ENCODE peak calls at places on chromosomes 4 and X, in nine cellular contexts. J, M, L, O, D, C, I, R and P are unnamed samples.

GRCh38 chr4:87071401-87071800 is 136.6 kb downstream of the AFF1 start:
- DNase-seq in J (no peak), M (no peak), L (no peak), O (no peak), D (no peak), C (no peak), I (no peak), R (no peak), P (no peak)

GRCh38 chrX:153635788-153636668 is 11.0 kb upstream of the DUSP9 start:
- DNase-seq in J (no peak), M (peak; percentile 76), L (peak; percentile 70), O (peak; percentile 24), D (peak; percentile 82), C (peak; percentile 13), I (peak; percentile 26), R (peak; percentile 8), P (peak; percentile 66)

GRCh38 chrX:16278927-16279326 is 111.6 kb downstream of the MAGEB17 start:
- DNase-seq in J (no peak), M (no peak), L (peak; percentile 35), O (no peak), D (no peak), C (no peak), I (no peak), R (no peak), P (peak; percentile 5)

GRCh38 chrX:119427024-119427794 is 28.1 kb downstream of the SLC25A43 start:
- DNase-seq in J (no peak), M (no peak), L (no peak), O (peak; percentile 1), D (peak; percentile 26), C (no peak), I (peak; percentile 41), R (peak; percentile 20), P (peak; percentile 58)

GRCh38 chrX:133538148-133538547 is 122.9 kb upstream of the GPC4 start:
- DNase-seq in J (no peak), M (no peak), L (no peak), O (no peak), D (no peak), C (no peak), I (no peak), R (no peak), P (no peak)

GRCh38 chr4:122045533-122045932 is 93.7 kb upstream of the TRPC3 start:
- DNase-seq in J (no peak), M (peak; percentile 35), L (no peak), O (peak; percentile 2), D (peak; percentile 70), C (no peak), I (no peak), R (peak; percentile 100), P (peak; percentile 47)

GRCh38 chr4:96483308-96484030 is 643.6 kb downstream of the PDHA2 start:
- DNase-seq in J (no peak), M (no peak), L (peak; percentile 38), O (no peak), D (no peak), C (no peak), I (no peak), R (no peak), P (no peak)

GRCh38 chrX:84362184-84362838 is 139.9 kb downstream of the HDX start:
- DNase-seq in J (no peak), M (no peak), L (no peak), O (no peak), D (no peak), C (no peak), I (no peak), R (peak; percentile 19), P (no peak)

GRCh38 chr4:148514041-148514440 is 71.8 kb upstream of the NR3C2 start:
- DNase-seq in J (no peak), M (no peak), L (no peak), O (no peak), D (no peak), C (no peak), I (no peak), R (peak; percentile 39), P (no peak)